ENCODE peak calls at places on chromosomes 4 and X, in six cellular contexts. X is endothelial cell, B is bronchial epithelial cell, V is PC-3, R is MM.1S, U is NB4. Z is an unnamed sample.

GRCh38 chr4:1544861-1545275 is 138.6 kb upstream of the NKX1-1 start:
- DNase-seq in X (no peak), B (no peak), V (peak), R (no peak), U (no peak), Z (no peak)

GRCh38 chr4:175916636-175917351 is 104.7 kb upstream of the GPM6A start:
- DNase-seq in X (no peak), B (no peak), V (no peak), R (no peak), U (no peak), Z (no peak)

GRCh38 chrX:145405012-145405411 is 157.7 kb downstream of the SPANXN1 start:
- DNase-seq in X (peak), B (peak), V (peak), R (peak), U (peak), Z (peak)

GRCh38 chr4:26356067-26356466 is 35.3 kb downstream of the RBPJ start:
- DNase-seq in X (no peak), B (peak), V (peak), R (no peak), U (peak), Z (no peak)

GRCh38 chrX:55524487-55524886 is 34.8 kb upstream of the USP51 start:
- DNase-seq in X (no peak), B (peak), V (peak), R (no peak), U (peak), Z (no peak)

GRCh38 chr4:69759189-69759604 is 1.2 kb downstream of the SULT1B1 start:
- DNase-seq in X (no peak), B (peak), V (no peak), R (no peak), U (no peak), Z (no peak)

GRCh38 chr4:69092190-69092589 is 4.1 kb upstream of the UGT2B7 start:
- DNase-seq in X (no peak), B (peak), V (peak), R (no peak), U (peak), Z (peak)

GRCh38 chrX:119186763-119187162 is 49.3 kb upstream of the PGRMC1 start:
- DNase-seq in X (no peak), B (no peak), V (no peak), R (no peak), U (no peak), Z (no peak)

GRCh38 chr4:17664755-17665154 is 50.3 kb downstream of the MED28 start:
- DNase-seq in X (no peak), B (no peak), V (no peak), R (no peak), U (peak), Z (no peak)

GRCh38 chr4:123449362-123449761 is 52.8 kb downstream of the SPRY1 start:
- DNase-seq in X (no peak), B (no peak), V (no peak), R (no peak), U (no peak), Z (no peak)

GRCh38 chr4:156974264-156974663 is 2.7 kb upstream of the PDGFC start:
- DNase-seq in X (no peak), B (no peak), V (no peak), R (no peak), U (no peak), Z (no peak)

GRCh38 chr4:155353923-155354540 is 22.7 kb downstream of the MAP9 start:
- DNase-seq in X (peak), B (peak), V (peak), R (peak), U (peak), Z (peak)

GRCh38 chr4:99529218-99529617 is 18.4 kb downstream of the C4orf17 start:
- DNase-seq in X (no peak), B (no peak), V (no peak), R (no peak), U (no peak), Z (no peak)

GRCh38 chrX:638482-639131 is 8.0 kb downstream of the SHOX start:
- DNase-seq in X (no peak), B (no peak), V (no peak), R (no peak), U (no peak), Z (no peak)

GRCh38 chr4:165580379-165580905 is 201.6 kb downstream of the CPE start:
- DNase-seq in X (no peak), B (peak), V (peak), R (no peak), U (no peak), Z (peak)

GRCh38 chrX:109927663-109928273 is 75.1 kb upstream of the TMEM164 start:
- DNase-seq in X (no peak), B (no peak), V (no peak), R (peak), U (no peak), Z (no peak)

GRCh38 chrX:106300239-106300638 is 132.1 kb downstream of the PWWP3B start:
- DNase-seq in X (no peak), B (peak), V (peak), R (no peak), U (no peak), Z (peak)

GRCh38 chr4:3257691-3258482 is 8.9 kb downstream of the MSANTD1 start:
- DNase-seq in X (no peak), B (peak), V (peak), R (no peak), U (no peak), Z (peak)

GRCh38 chr4:185280608-185281007 is 71.2 kb downstream of the SNX25 start:
- DNase-seq in X (no peak), B (no peak), V (no peak), R (no peak), U (no peak), Z (no peak)

GRCh38 chrX:19791562-19791961 is 95.8 kb downstream of the SH3KBP1 start:
- DNase-seq in X (no peak), B (peak), V (no peak), R (no peak), U (peak), Z (peak)

GRCh38 chr4:104860227-104861123 is 286.2 kb upstream of the TET2 start:
- DNase-seq in X (peak), B (peak), V (peak), R (peak), U (peak), Z (peak)

GRCh38 chrX:15055146-15055930 is 182.1 kb downstream of the MOSPD2 start:
- DNase-seq in X (no peak), B (peak), V (peak), R (no peak), U (no peak), Z (no peak)

GRCh38 chr4:80197132-80197573 is at the start of gene PRDM8:
- DNase-seq in X (peak), B (no peak), V (no peak), R (no peak), U (no peak), Z (no peak)

GRCh38 chr4:180698550-180698949 is 1544.7 kb upstream of the TENM3 start:
- DNase-seq in X (no peak), B (no peak), V (no peak), R (no peak), U (no peak), Z (no peak)

GRCh38 chrX:29941292-29941691 is 274.1 kb upstream of the MAGEB2 start:
- DNase-seq in X (no peak), B (no peak), V (no peak), R (no peak), U (no peak), Z (no peak)

GRCh38 chr4:80730158-80730557 is 300.4 kb upstream of the BMP3 start:
- DNase-seq in X (no peak), B (no peak), V (no peak), R (no peak), U (no peak), Z (no peak)

GRCh38 chrX:154349979-154350378 is 24.5 kb downstream of the FLNA start:
- DNase-seq in X (no peak), B (no peak), V (no peak), R (no peak), U (no peak), Z (no peak)

GRCh38 chr4:66575024-66575696 is 904.9 kb upstream of the EPHA5 start:
- DNase-seq in X (no peak), B (peak), V (peak), R (no peak), U (no peak), Z (peak)

GRCh38 chr4:26369132-26370036 is 48.6 kb downstream of the RBPJ start:
- DNase-seq in X (no peak), B (no peak), V (no peak), R (no peak), U (no peak), Z (no peak)

GRCh38 chr4:95014068-95014467 is 256.3 kb downstream of the BMPR1B start:
- DNase-seq in X (no peak), B (no peak), V (no peak), R (no peak), U (no peak), Z (no peak)

GRCh38 chr4:181259081-181259480 is 984.1 kb upstream of the TENM3 start:
- DNase-seq in X (no peak), B (no peak), V (no peak), R (no peak), U (no peak), Z (no peak)

GRCh38 chr4:8469550-8469949 is 29.0 kb downstream of the TRMT44 start:
- DNase-seq in X (no peak), B (no peak), V (no peak), R (no peak), U (no peak), Z (no peak)

GRCh38 chrX:129679856-129680255 is 25.1 kb upstream of the APLN start:
- DNase-seq in X (no peak), B (peak), V (peak), R (no peak), U (no peak), Z (peak)

GRCh38 chr4:80192937-80193336 is 4.4 kb upstream of the PRDM8 start:
- DNase-seq in X (no peak), B (peak), V (peak), R (no peak), U (no peak), Z (no peak)

GRCh38 chrX:143568467-143568866 is 51.2 kb upstream of the SPANXN3 start:
- DNase-seq in X (no peak), B (no peak), V (no peak), R (no peak), U (no peak), Z (no peak)

GRCh38 chr4:153008578-153009199 is 72.6 kb downstream of the FHDC1 start:
- DNase-seq in X (no peak), B (no peak), V (no peak), R (no peak), U (no peak), Z (no peak)

GRCh38 chr4:78032446-78032845 is 24.7 kb upstream of the FRAS1 start:
- DNase-seq in X (no peak), B (no peak), V (no peak), R (no peak), U (no peak), Z (no peak)

GRCh38 chr4:185965456-185966384 is 103.2 kb upstream of the TLR3 start:
- DNase-seq in X (no peak), B (no peak), V (no peak), R (peak), U (peak), Z (no peak)

GRCh38 chr4:65393078-65393477 is 277.2 kb downstream of the EPHA5 start:
- DNase-seq in X (no peak), B (no peak), V (no peak), R (peak), U (no peak), Z (no peak)

DNA sequence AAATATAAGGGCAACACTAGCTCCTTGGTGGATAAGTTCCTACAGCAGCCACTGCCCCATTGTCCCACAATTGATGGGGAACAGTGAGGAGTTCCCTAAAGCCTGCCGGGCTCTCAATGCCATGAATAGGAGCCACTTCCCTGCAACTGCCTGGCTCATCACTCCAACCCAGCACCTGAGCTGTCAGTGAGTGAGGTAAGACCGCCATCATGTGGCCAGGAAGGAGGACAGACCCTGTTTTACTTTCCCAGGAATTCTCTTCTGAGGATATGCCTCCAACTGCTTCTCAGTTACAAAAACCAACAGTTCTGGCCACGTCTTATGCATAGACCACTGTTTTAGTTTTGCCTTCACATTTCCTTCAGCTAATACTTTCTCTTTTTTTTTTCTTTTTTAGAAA is 45.5 kb downstream of the SRPX start:
- DNase-seq in X (peak), B (peak), V (peak), R (peak), U (peak), Z (peak)
- TF ChIP-seq CTCF in X (peak), B (peak), V (peak), R (peak), U (peak), Z (peak)

GRCh38 chr4:89528525-89529133 is 221.0 kb upstream of the GPRIN3 start:
- DNase-seq in X (no peak), B (no peak), V (no peak), R (no peak), U (no peak), Z (no peak)
- TF ChIP-seq CTCF in X (no peak), B (no peak), V (no peak), R (no peak), U (no peak), Z (no peak)

DNA sequence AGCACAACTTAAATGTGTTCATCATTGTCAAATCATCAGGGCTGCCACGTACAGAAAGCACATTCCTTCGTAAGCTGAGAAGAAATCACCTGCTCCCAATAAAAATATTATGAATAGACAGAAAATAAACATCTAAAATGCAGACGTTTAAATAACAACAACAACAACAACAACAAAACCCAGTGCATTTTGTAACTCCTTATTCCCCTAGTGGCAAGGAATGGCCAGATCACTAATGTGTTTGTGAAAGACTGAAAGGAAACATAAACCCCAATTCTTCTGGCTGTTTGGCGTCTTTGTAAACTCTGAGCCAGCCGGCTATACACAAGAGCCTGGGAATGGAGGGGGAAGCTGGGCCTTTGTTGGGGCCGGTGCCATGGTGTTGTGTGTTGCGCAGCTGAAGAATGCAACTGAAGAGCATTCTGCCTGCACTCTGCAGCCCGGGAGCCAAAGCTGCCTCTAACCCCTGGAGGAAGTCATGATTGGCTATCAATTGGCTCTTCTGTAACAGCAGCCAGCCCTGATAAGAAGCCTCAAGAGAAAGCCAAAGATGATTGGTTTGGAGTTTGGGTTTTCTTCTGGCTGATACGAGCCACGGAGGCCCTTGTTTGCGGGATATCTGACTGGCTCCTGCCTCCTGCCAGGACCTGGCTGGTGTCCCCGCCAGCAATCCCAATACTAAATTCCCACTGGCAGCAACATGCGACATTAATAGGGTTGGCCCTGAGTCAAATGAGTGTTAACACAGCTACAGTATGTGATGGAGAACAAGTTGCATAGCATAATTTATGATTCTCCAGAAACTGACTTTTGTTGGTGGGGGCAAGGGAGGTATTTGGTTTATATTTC is 89.7 kb upstream of the TFDP3 start:
- DNase-seq in X (peak), B (no peak), V (no peak), R (no peak), U (no peak), Z (no peak)
- TF ChIP-seq CTCF in X (no peak), B (no peak), V (no peak), R (no peak), U (no peak), Z (no peak)

GRCh38 chrX:12080265-12080664 is 58.0 kb upstream of the FRMPD4 start:
- DNase-seq in X (peak), B (peak), V (peak), R (peak), U (peak), Z (peak)

DNA sequence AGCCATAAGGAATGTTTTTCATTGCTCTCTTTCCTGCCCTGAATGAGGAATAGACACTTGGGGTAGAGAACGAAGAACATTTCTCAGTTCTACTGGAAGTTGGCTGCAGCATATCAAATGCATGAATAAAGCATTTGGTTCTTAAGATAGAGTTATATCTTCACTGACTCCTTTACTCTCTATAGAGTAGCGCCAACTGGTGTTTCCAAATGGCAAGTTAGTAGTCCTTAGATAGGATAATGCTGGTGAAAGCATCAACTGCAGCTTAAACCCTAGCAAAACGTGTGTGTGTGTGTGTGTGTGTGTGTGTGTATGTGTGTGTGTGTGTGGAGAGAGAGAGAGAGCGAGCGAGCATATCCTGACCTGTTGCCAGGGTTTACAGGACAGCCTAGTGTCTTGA is 62.2 kb upstream of the FRMPD4 start:
- DNase-seq in X (no peak), B (peak), V (peak), R (no peak), U (no peak), Z (no peak)
- TF ChIP-seq CTCF in X (no peak), B (peak), V (peak), R (no peak), U (no peak), Z (no peak)

DNA sequence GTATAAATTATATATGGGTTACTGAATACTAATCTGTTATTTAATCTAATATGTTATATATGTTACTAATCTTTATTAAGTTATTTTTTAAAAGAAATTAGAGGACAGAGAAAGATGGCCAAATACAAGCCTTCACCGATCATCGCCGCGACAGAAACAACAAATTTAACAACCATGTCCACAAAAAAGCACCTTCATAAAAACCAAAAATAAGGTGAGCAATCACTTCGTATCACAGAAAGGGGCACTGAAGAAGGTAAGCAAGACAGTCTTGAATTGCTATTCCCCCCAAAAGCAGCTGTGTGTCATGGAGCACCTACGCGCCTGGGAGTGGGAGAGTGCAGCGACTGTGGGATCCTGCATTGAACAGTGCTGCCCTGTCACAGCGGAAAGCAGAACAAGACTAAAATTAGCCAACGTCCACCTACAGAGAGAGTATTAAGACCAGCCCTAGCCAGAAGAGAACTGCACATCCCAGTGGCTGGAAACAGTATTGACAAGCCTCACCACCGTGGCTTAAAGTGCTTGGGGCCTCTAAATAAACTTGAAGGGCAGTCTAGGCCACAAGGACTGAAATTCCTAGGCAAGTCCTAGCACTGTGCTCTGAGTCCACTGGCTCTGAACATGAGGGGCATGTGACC is 38.5 kb downstream of the LRBA start:
- DNase-seq in X (no peak), B (no peak), V (no peak), R (no peak), U (peak), Z (no peak)
- TF ChIP-seq CTCF in X (peak), B (no peak), V (no peak), R (no peak), U (no peak), Z (no peak)

GRCh38 chr4:93373893-93374860 is 454.4 kb upstream of the ATOH1 start:
- DNase-seq in X (no peak), B (no peak), V (no peak), R (no peak), U (no peak), Z (no peak)

GRCh38 chr4:93370256-93370655 is 458.3 kb upstream of the ATOH1 start:
- DNase-seq in X (no peak), B (no peak), V (no peak), R (no peak), U (no peak), Z (no peak)

GRCh38 chr4:93368968-93369367 is 459.6 kb upstream of the ATOH1 start:
- DNase-seq in X (no peak), B (no peak), V (no peak), R (no peak), U (no peak), Z (no peak)
- TF ChIP-seq CTCF in X (no peak), B (no peak), V (no peak), R (no peak), U (no peak), Z (no peak)

GRCh38 chr4:126604273-126604867 is 1028.4 kb upstream of the INTU start:
- DNase-seq in X (peak), B (peak), V (peak), R (peak), U (peak), Z (peak)
- TF ChIP-seq CTCF in X (peak), B (peak), V (peak), R (peak), U (peak), Z (peak)

GRCh38 chr4:87114245-87115062 is 106.0 kb downstream of the KLHL8 start:
- DNase-seq in X (peak), B (no peak), V (no peak), R (no peak), U (no peak), Z (no peak)
- TF ChIP-seq CTCF in X (peak), B (no peak), V (peak), R (no peak), U (no peak), Z (no peak)

Z was measured in RWPE1.